ENCODE peak calls at places on chromosomes 5 and 9, in six cellular contexts. One of them, this sample, is unnamed.

GRCh38 chr5:178192787-178193186 is 5.6 kb upstream of the GMCL2 start:
- DNase-seq in neuronal stem cell: no peak
- DNase-seq in mesenchymal stem cell: no peak
- DNase-seq in H1: no peak
- DNase-seq in H9: no peak
- DNase-seq in IMR-90: no peak
- DNase-seq in this sample: no peak

GRCh38 chr5:78587081-78587774 is 61.3 kb downstream of the LHFPL2 start:
- DNase-seq in IMR-90: no peak
- DNase-seq in H1: no peak
- DNase-seq in H9: no peak
- DNase-seq in neuronal stem cell: no peak
- DNase-seq in mesenchymal stem cell: no peak
- DNase-seq in this sample: no peak

GRCh38 chr9:126633881-126634558 is 20.3 kb downstream of the LMX1B start:
- DNase-seq in H1: no peak
- DNase-seq in H9: no peak
- DNase-seq in neuronal stem cell: no peak
- DNase-seq in IMR-90: no peak
- DNase-seq in mesenchymal stem cell: no peak
- DNase-seq in this sample: no peak

GRCh38 chr5:1780621-1780945 is 19.1 kb downstream of the MRPL36 start:
- DNase-seq in H9: no peak
- DNase-seq in H1: no peak
- DNase-seq in mesenchymal stem cell: no peak
- DNase-seq in neuronal stem cell: no peak
- DNase-seq in IMR-90: no peak
- DNase-seq in this sample: no peak

GRCh38 chr5:56155992-56156584 is 77.0 kb downstream of the ANKRD55 start:
- DNase-seq in H9: no peak
- DNase-seq in mesenchymal stem cell: no peak
- DNase-seq in IMR-90: no peak
- DNase-seq in neuronal stem cell: no peak
- DNase-seq in H1: no peak
- DNase-seq in this sample: no peak

GRCh38 chr9:15617782-15618181 is 64.9 kb downstream of the CCDC171 start:
- DNase-seq in neuronal stem cell: no peak
- DNase-seq in IMR-90: no peak
- DNase-seq in H1: no peak
- DNase-seq in mesenchymal stem cell: no peak
- DNase-seq in H9: no peak
- DNase-seq in this sample: no peak

GRCh38 chr5:167029488-167029887 is 1262.0 kb upstream of the WWC1 start:
- DNase-seq in neuronal stem cell: no peak
- DNase-seq in H1: no peak
- DNase-seq in H9: no peak
- DNase-seq in IMR-90: no peak
- DNase-seq in mesenchymal stem cell: no peak
- DNase-seq in this sample: no peak

GRCh38 chr9:8857330-8858249 is 1058.0 kb upstream of the DMAC1 start:
- DNase-seq in H1: peak
- DNase-seq in H9: peak
- DNase-seq in mesenchymal stem cell: peak
- DNase-seq in IMR-90: no peak
- DNase-seq in neuronal stem cell: peak
- DNase-seq in this sample: peak

GRCh38 chr5:850511-851006 is at the start of gene ZDHHC11:
- DNase-seq in H9: peak
- DNase-seq in neuronal stem cell: no peak
- DNase-seq in mesenchymal stem cell: no peak
- DNase-seq in IMR-90: no peak
- DNase-seq in H1: no peak
- DNase-seq in this sample: peak

GRCh38 chr5:4627887-4628286 is 512.2 kb upstream of the ADAMTS16 start:
- DNase-seq in IMR-90: no peak
- DNase-seq in neuronal stem cell: no peak
- DNase-seq in H1: no peak
- DNase-seq in mesenchymal stem cell: no peak
- DNase-seq in H9: no peak
- DNase-seq in this sample: no peak

DNA sequence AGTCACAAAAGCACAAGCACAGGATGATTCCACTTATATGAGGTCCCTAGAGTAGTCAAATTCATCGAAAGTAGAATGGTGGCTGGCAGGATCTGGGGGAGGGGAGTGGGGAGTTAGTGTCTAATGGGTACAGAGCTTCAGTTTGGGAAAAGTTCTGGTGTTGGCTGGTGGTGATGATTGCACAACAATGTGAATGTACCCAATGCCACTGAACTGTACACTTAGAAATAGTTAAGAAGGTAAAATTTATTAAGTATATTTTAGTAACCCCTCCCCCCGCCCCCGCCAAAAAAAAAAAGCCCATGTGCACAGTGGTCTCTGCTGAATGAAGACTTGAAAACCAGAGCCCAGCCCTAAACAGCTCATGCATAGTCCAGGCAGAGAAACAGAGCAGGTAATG is 24.8 kb upstream of the GTF3C5 start:
- DNase-seq in mesenchymal stem cell: no peak
- DNase-seq in H1: no peak
- DNase-seq in H9: no peak
- DNase-seq in IMR-90: no peak
- DNase-seq in neuronal stem cell: no peak
- DNase-seq in this sample: no peak
- H3K4ac ChIP-seq in mesenchymal stem cell: no peak
- H3K4ac ChIP-seq in H1: no peak
- H3K4ac ChIP-seq in H9: no peak
- H3K4ac ChIP-seq in IMR-90: no peak
- H3K4ac ChIP-seq in neuronal stem cell: no peak
- H3K4ac ChIP-seq in this sample: no peak

GRCh38 chr5:158301186-158301585 is 442.2 kb upstream of the CLINT1 start:
- DNase-seq in H1: no peak
- DNase-seq in mesenchymal stem cell: no peak
- DNase-seq in H9: no peak
- DNase-seq in IMR-90: no peak
- DNase-seq in neuronal stem cell: no peak
- DNase-seq in this sample: no peak

GRCh38 chr5:158303261-158303660 is 444.3 kb upstream of the CLINT1 start:
- DNase-seq in mesenchymal stem cell: no peak
- DNase-seq in H1: no peak
- DNase-seq in IMR-90: no peak
- DNase-seq in neuronal stem cell: no peak
- DNase-seq in H9: no peak
- DNase-seq in this sample: no peak

GRCh38 chr5:158302029-158302428 is 443.1 kb upstream of the CLINT1 start:
- DNase-seq in IMR-90: no peak
- DNase-seq in neuronal stem cell: no peak
- DNase-seq in H9: no peak
- DNase-seq in mesenchymal stem cell: no peak
- DNase-seq in H1: no peak
- DNase-seq in this sample: no peak

GRCh38 chr5:158303883-158304282 is 444.9 kb upstream of the CLINT1 start:
- DNase-seq in H1: no peak
- DNase-seq in H9: no peak
- DNase-seq in IMR-90: no peak
- DNase-seq in mesenchymal stem cell: no peak
- DNase-seq in neuronal stem cell: no peak
- DNase-seq in this sample: no peak
- H2BK120ac ChIP-seq in H1: no peak
- H2BK120ac ChIP-seq in H9: no peak
- H2BK120ac ChIP-seq in IMR-90: no peak
- H2BK120ac ChIP-seq in mesenchymal stem cell: no peak
- H2BK120ac ChIP-seq in neuronal stem cell: no peak
- H2BK120ac ChIP-seq in this sample: no peak

GRCh38 chr9:122822056-122822455 is 6.3 kb downstream of the PDCL start:
- DNase-seq in H1: no peak
- DNase-seq in H9: no peak
- DNase-seq in mesenchymal stem cell: no peak
- DNase-seq in neuronal stem cell: no peak
- DNase-seq in IMR-90: no peak
- DNase-seq in this sample: no peak

GRCh38 chr9:122832194-122832593 is 3.8 kb upstream of the PDCL start:
- DNase-seq in mesenchymal stem cell: no peak
- DNase-seq in IMR-90: no peak
- DNase-seq in H1: no peak
- DNase-seq in neuronal stem cell: no peak
- DNase-seq in H9: no peak
- DNase-seq in this sample: no peak

GRCh38 chr9:122822958-122823357 is 5.4 kb downstream of the PDCL start:
- DNase-seq in neuronal stem cell: no peak
- DNase-seq in H1: no peak
- DNase-seq in IMR-90: no peak
- DNase-seq in mesenchymal stem cell: no peak
- DNase-seq in H9: no peak
- DNase-seq in this sample: no peak

DNA sequence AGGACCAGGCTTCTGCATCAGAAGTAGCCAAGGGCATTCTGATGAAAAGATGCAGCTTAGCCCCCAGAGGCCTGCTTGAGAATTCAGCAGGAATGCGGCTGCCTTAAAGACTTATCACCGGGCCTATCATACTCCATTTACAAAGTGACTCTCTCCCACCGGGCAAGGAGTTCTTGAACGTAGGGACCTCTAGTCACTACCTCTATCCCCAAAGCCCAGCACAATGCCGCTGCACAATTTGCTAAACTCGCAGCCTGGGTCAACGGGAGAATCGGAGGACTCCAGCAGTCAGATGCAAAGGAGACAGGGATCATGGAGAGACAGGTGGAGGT is 663 bp downstream of the PDCL start:
- DNase-seq in neuronal stem cell: no peak
- DNase-seq in H9: no peak
- DNase-seq in mesenchymal stem cell: peak
- DNase-seq in H1: no peak
- DNase-seq in IMR-90: peak
- DNase-seq in this sample: peak
- H3K4ac ChIP-seq in neuronal stem cell: no peak
- H3K4ac ChIP-seq in H9: no peak
- H3K4ac ChIP-seq in mesenchymal stem cell: peak
- H3K4ac ChIP-seq in H1: no peak
- H3K4ac ChIP-seq in IMR-90: peak
- H3K4ac ChIP-seq in this sample: no peak

GRCh38 chr5:80168388-80169028 is 87.3 kb downstream of the SERINC5 start:
- DNase-seq in neuronal stem cell: no peak
- DNase-seq in H1: no peak
- DNase-seq in H9: no peak
- DNase-seq in IMR-90: no peak
- DNase-seq in mesenchymal stem cell: no peak
- DNase-seq in this sample: no peak
- H2BK120ac ChIP-seq in neuronal stem cell: no peak
- H2BK120ac ChIP-seq in H1: no peak
- H2BK120ac ChIP-seq in H9: no peak
- H2BK120ac ChIP-seq in IMR-90: no peak
- H2BK120ac ChIP-seq in mesenchymal stem cell: no peak
- H2BK120ac ChIP-seq in this sample: no peak

GRCh38 chr5:83076742-83077661 is at the start of the genes TMEM167A and XRCC4:
- DNase-seq in IMR-90: peak
- DNase-seq in mesenchymal stem cell: peak
- DNase-seq in neuronal stem cell: peak
- DNase-seq in H9: peak
- DNase-seq in H1: peak
- DNase-seq in this sample: peak
- H3K4ac ChIP-seq in IMR-90: peak
- H3K4ac ChIP-seq in mesenchymal stem cell: peak
- H3K4ac ChIP-seq in neuronal stem cell: no peak
- H3K4ac ChIP-seq in H9: no peak
- H3K4ac ChIP-seq in H1: peak
- H3K4ac ChIP-seq in this sample: peak